ENCODE peak calls at places on chromosomes 12 and 14, in four cellular contexts. A is H9, T is mesenchymal stem cell, Y is IMR-90. Q is an unnamed sample.

GRCh38 chr12:32440120-32440865 is 40.9 kb downstream of the FGD4 start:
- DNase-seq in A (no peak), T (no peak), Y (no peak), Q (no peak)

GRCh38 chr14:104220225-104221070 is 82.1 kb downstream of the KIF26A start:
- DNase-seq in A (no peak), T (no peak), Y (no peak), Q (no peak)

GRCh38 chr12:124565071-124565491 is 2.3 kb downstream of the NCOR2 start:
- DNase-seq in T (no peak), Y (no peak), A (no peak), Q (no peak)

GRCh38 chr12:58416211-58416610 is 474.8 kb downstream of the ATP23 start:
- DNase-seq in Y (peak; percentile 88), T (peak; percentile 76), A (no peak), Q (no peak)

GRCh38 chr12:112855375-112855774 is 51.4 kb upstream of the OAS1 start:
- DNase-seq in A (peak; percentile 76), Y (no peak), T (no peak), Q (no peak)

GRCh38 chr12:13229504-13229903 is 33.0 kb downstream of the EMP1 start:
- DNase-seq in Y (no peak), T (no peak), A (no peak), Q (no peak)

GRCh38 chr14:29016050-29016900 is 249.7 kb downstream of the FOXG1 start:
- DNase-seq in A (peak; percentile 78), T (peak; percentile 16), Y (peak; percentile 51), Q (peak; percentile 51)

GRCh38 chr14:55188686-55189295 is 2.6 kb downstream of the DLGAP5 start:
- DNase-seq in T (peak; percentile 37), A (no peak), Y (peak; percentile 31), Q (no peak)

GRCh38 chr14:101563352-101563653 is 2.0 kb downstream of the DIO3 start:
- DNase-seq in Y (no peak), T (no peak), A (no peak), Q (no peak)

GRCh38 chr12:75947171-75947723 is 84.3 kb downstream of the PHLDA1 start:
- DNase-seq in Y (no peak), T (no peak), A (no peak), Q (no peak)

GRCh38 chr14:62436256-62436655 is 609.0 kb downstream of the KCNH5 start:
- DNase-seq in Y (no peak), A (no peak), T (no peak), Q (no peak)

GRCh38 chr12:8018666-8019581 is 13.6 kb upstream of the FOXJ2 start:
- DNase-seq in T (peak; percentile 15), Y (no peak), A (peak; percentile 97), Q (peak; percentile 41)

GRCh38 chr12:89140580-89141236 is 211.6 kb downstream of the DUSP6 start:
- DNase-seq in T (no peak), A (no peak), Y (peak; percentile 61), Q (no peak)

GRCh38 chr12:119225454-119225853 is 46.7 kb downstream of the HSPB8 start:
- DNase-seq in A (no peak), Y (no peak), T (no peak), Q (no peak)

GRCh38 chr12:26369588-26369987 is 174.2 kb downstream of the SSPN start:
- DNase-seq in T (peak; percentile 88), Y (peak; percentile 94), A (no peak), Q (peak; percentile 6)

GRCh38 chr12:115155665-115156645 is 472.0 kb upstream of the TBX3 start:
- DNase-seq in T (peak; percentile 92), A (no peak), Y (peak; percentile 95), Q (no peak)

GRCh38 chr12:121788176-121788818 is 5.2 kb downstream of the RHOF start:
- DNase-seq in T (no peak), A (no peak), Y (no peak), Q (no peak)

GRCh38 chr14:50023671-50024490 is 92.5 kb downstream of the VCPKMT start:
- DNase-seq in Y (peak; percentile 89), T (peak; percentile 71), A (no peak), Q (no peak)

GRCh38 chr12:47095446-47096236 is 15.9 kb upstream of the AMIGO2 start:
- DNase-seq in T (peak; percentile 70), A (no peak), Y (peak; percentile 95), Q (no peak)

GRCh38 chr12:109140560-109140959 is 24.2 kb downstream of the ACACB start:
- DNase-seq in T (no peak), Y (no peak), A (no peak), Q (no peak)

GRCh38 chr12:2794261-2794735 is 472 bp upstream of the FKBP4 start:
- DNase-seq in T (no peak), A (no peak), Y (no peak), Q (peak; percentile 42)

GRCh38 chr12:70178038-70178437 is 65.2 kb upstream of the CNOT2 start:
- DNase-seq in T (peak; percentile 6), Y (no peak), A (no peak), Q (no peak)

GRCh38 chr14:103281496-103282231 is 52.4 kb upstream of the EIF5 start:
- DNase-seq in Y (peak; percentile 62), T (peak; percentile 79), A (peak; percentile 81), Q (no peak)

GRCh38 chr14:39339003-39339402 is 93.2 kb downstream of the FBXO33 start:
- DNase-seq in Y (no peak), A (peak; percentile 47), T (no peak), Q (peak; percentile 20)

DNA sequence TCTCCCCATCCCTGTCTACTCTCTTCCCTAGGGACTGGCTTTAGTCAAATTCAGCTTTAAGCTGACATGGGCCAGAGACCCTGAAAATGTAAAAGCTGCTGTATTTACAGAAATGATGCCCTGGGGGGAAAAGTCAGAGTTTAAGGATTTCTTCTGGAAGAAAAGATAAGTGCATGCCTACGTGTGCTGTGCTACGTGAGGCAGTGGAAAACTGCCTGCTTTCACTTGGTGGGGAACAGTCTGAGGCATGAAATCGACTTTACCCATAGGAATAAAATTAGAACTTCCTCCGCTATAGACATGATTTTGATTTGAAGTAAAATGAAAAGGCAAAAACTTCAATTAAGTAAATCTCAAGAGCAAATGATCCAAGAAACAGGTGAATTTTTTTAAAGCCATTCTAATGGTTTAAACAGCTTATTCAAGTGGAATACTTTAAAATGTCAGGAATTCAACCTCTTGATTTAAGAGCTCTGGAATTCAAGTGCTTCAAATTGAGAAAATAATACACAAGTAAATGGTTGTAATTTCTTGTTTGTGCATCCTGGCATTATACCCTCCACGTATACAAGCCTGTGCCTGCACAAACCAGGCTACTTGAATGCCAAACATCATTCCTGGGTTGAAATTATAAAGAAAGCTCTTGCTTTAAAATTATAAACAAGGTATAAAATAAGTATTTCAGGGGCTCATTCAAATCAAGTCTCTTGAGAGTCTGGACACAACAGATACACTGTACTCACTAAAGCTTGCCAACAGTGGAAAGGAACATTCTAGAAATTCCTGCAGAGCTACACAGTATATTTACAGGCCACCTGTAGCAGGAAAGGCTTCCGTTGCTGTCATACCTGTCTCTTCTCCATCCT is 168.4 kb downstream of the FOXN3 start:
- DNase-seq in Y (no peak), T (no peak), A (no peak), Q (no peak)
- H3K14ac ChIP-seq in Y (no peak overlapping the region), T (no peak overlapping the region), A (no peak overlapping the region), Q (no peak overlapping the region)

DNA sequence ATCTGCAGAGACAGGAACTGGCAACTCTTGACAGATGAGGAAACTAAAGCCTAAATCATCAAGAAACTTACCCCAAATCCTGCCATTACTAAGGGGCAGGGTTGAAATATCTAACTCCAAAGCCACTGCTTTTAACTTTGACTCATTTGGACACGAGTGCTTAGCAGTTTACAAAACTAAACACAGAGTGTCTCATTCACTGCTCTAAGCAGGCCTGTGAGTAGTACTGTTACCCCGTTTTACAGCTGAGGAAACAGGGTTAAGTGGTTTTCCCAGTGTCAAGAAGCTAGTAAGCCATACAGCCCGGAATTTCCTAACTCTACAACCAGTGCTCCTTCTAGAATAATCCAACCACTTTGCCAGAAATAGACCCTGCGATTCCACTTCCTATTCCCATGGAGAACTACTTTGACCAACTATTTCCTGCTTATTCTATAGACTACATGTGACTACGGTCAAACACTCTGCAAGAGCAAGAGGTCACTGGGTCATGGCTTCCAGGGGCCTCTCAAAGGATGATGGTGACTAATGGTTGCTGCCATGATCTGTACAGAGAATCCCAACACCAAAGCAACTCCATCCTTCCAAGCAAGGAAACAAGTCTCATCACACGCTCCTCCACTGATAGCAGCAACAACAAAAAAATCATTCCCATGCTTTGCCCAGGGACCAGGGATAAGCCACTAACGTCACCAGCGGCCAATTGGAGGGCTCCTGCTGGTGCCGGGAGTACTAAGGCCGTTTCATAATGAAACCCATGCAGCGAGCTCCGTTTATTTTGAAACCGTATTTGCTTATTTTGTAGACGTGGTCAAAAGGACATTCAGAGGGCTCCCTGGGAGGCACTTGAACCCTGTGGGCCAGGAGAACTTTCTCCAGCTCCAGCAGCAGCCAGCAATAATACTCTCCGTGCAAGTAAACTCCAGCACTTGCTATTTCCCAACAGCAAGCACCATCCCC is 56.3 kb downstream of the NUAK1 start:
- DNase-seq in T (peak; percentile 99), Y (peak; percentile 73), A (no peak), Q (no peak)
- H3K14ac ChIP-seq in T (no peak overlapping the region), Y (peak overlapping the region; percentile 59), A (no peak overlapping the region), Q (no peak overlapping the region)

DNA sequence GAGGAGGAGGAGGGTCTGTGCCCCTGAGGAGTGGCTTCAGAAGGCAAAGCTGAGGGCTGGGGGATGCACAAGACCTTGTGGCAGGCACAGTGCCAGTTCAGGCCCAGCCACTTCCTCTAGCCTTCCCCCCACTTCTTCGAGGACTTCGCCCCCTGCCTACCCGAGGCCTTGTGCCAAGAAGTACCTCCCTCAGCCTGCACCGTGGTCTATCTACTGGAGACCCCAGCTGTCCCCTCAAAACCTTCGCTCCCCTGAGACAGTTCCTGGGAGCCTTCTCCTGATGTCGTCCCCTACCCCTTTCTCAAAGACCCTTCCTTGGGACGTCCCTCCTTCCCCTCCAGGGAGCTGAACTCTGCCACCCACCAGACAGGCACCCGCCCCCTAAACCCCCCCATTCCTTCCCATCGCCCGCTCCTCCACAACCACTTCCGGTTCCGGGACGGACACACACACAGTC is 604 bp downstream of the ZNF384 start:
- DNase-seq in Y (peak; percentile 13), A (no peak), T (no peak), Q (no peak)
- H3K14ac ChIP-seq in Y (peak overlapping the region; percentile 84), A (peak overlapping the region; percentile 27), T (peak overlapping the region; percentile 29), Q (no peak overlapping the region)

GRCh38 chr12:56298828-56299227 is 1.3 kb downstream of the CS start:
- DNase-seq in Y (no peak), A (no peak), T (no peak), Q (no peak)

GRCh38 chr12:56304276-56304675 is 4.1 kb upstream of the CS start:
- DNase-seq in A (no peak), Y (no peak), T (no peak), Q (no peak)

GRCh38 chr12:56299853-56300643 is at the start of gene CS:
- DNase-seq in Y (peak; percentile 95), T (peak; percentile 98), A (peak; percentile 99), Q (peak; percentile 96)

GRCh38 chr12:56299308-56299852 is 750 bp downstream of the CS start:
- DNase-seq in A (no peak), T (no peak), Y (peak; percentile 17), Q (no peak)

DNA sequence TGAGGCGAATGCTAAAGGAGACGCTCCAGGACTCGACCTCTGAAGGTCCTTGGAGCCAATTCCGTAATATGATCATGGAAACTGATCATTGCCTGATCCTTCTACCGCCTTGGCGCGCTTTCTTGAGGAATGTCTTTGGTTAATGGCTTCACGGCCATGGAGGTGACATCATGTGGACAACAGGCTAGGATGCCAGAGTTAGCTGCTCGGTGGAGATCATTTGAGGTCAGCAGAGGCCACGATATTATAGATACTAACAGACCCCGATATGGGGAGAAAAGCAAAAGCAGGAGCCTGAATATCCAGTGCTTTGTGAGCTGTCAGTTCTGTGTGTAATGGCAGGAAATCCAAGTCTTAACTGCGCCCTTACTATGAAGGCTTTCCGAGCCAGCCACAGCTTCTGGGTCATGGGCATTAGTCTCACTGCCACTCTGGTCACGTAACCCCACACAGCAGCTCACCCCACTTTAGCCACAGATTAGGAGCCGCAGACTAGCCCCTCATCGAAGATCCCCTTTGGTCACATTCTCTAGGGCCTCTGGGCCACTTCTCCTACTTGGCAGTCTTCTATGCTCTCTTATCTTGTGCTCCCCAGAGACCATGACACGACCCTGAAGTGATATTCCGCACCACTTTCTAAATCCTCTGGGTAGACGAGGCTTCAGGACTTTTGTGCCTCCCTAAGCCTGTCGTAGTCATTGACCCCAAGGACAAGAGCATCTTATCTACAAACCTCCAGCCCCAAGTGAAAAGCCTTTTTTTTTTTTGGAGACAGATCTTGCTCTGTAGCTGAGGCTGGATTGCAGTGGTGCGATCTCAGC is 724 bp upstream of the CS start:
- DNase-seq in A (no peak), Y (no peak), T (no peak), Q (no peak)
- H3K14ac ChIP-seq in A (peak overlapping the region; percentile 2), Y (peak overlapping the region; percentile 85), T (no peak overlapping the region), Q (no peak overlapping the region)

Q was measured in neuronal stem cell.